ENCODE peak calls at places on chromosome 3, in five cellular contexts. W is stimulated activated CD4-positive, alpha-beta T cell treated with anti-CD3 and anti-CD28 coated beads, Interleukin-15, amount 100 ng/mL, for 1 hour; N is left ventricle myocardium superior; A is left colon; V is Karpas-422. E is an unnamed sample.

GRCh38 chr3:172142074-172143059 is 103.0 kb downstream of the FNDC3B start:
- DNase-seq in W (no peak), N (no peak), A (no peak), V (peak), E (no peak)

GRCh38 chr3:31027191-31027761 is 132.8 kb upstream of the GADL1 start:
- DNase-seq in W (no peak), N (no peak), A (no peak), V (no peak), E (no peak)

GRCh38 chr3:106272302-106272701 is 403.5 kb upstream of the CBLB start:
- DNase-seq in W (no peak), N (no peak), A (no peak), V (no peak), E (no peak)

GRCh38 chr3:72839057-72839456 is 9.2 kb downstream of the SHQ1 start:
- DNase-seq in W (no peak), N (no peak), A (no peak), V (no peak), E (no peak)

GRCh38 chr3:193791041-193792032 is 198.3 kb downstream of the OPA1 start:
- DNase-seq in W (no peak), N (no peak), A (no peak), V (no peak), E (no peak)

GRCh38 chr3:53773586-53774368 is 72.4 kb downstream of the CHDH start:
- DNase-seq in W (no peak), N (no peak), A (no peak), V (no peak), E (peak)

GRCh38 chr3:71180524-71180923 is 403.0 kb downstream of the FOXP1 start:
- DNase-seq in W (no peak), N (no peak), A (no peak), V (no peak), E (no peak)

GRCh38 chr3:122066331-122067213 is 11.4 kb downstream of the CD86 start:
- DNase-seq in W (no peak), N (no peak), A (no peak), V (no peak), E (no peak)

GRCh38 chr3:14238356-14238755 is 59.7 kb downstream of the LSM3 start:
- DNase-seq in W (no peak), N (no peak), A (no peak), V (no peak), E (no peak)